ENCODE peak calls at places on chromosomes 12 and 14, in seven cellular contexts. One of them, this sample, is unnamed.

GRCh38 chr14:91115986-91116385 is 2.1 kb downstream of the DGLUCY start:
- DNase-seq in activated CD8-positive, alpha-beta T cell treated with anti-CD3 and anti-CD28 coated beads, Interleukin-2, amount 10 ng/mL, durations not matched to agents 7 days and 5 days: no peak
- DNase-seq in stimulated activated CD4-positive, alpha-beta T cell treated with anti-CD3 and anti-CD28 coated beads, Interleukin-15, amount 100 ng/mL, for 1 hour: no peak
- DNase-seq in T-helper 1 cell: no peak
- DNase-seq in NCI-H1105: no peak
- DNase-seq in AG08395: no peak
- DNase-seq in NCI-H187: no peak
- DNase-seq in this sample: no peak

GRCh38 chr12:6057693-6058092 is 66.8 kb downstream of the VWF start:
- DNase-seq in activated CD8-positive, alpha-beta T cell treated with anti-CD3 and anti-CD28 coated beads, Interleukin-2, amount 10 ng/mL, durations not matched to agents 7 days and 5 days: no peak
- DNase-seq in stimulated activated CD4-positive, alpha-beta T cell treated with anti-CD3 and anti-CD28 coated beads, Interleukin-15, amount 100 ng/mL, for 1 hour: no peak
- DNase-seq in T-helper 1 cell: no peak
- DNase-seq in NCI-H1105: no peak
- DNase-seq in AG08395: no peak
- DNase-seq in NCI-H187: no peak
- DNase-seq in this sample: no peak

GRCh38 chr14:100587763-100588411 is 670 bp upstream of the BEGAIN start:
- DNase-seq in activated CD8-positive, alpha-beta T cell treated with anti-CD3 and anti-CD28 coated beads, Interleukin-2, amount 10 ng/mL, durations not matched to agents 7 days and 5 days: no peak
- DNase-seq in stimulated activated CD4-positive, alpha-beta T cell treated with anti-CD3 and anti-CD28 coated beads, Interleukin-15, amount 100 ng/mL, for 1 hour: no peak
- DNase-seq in T-helper 1 cell: no peak
- DNase-seq in NCI-H1105: no peak
- DNase-seq in AG08395: no peak
- DNase-seq in NCI-H187: no peak
- DNase-seq in this sample: peak

GRCh38 chr12:32874083-32874482 is 22.5 kb downstream of the PKP2 start:
- DNase-seq in activated CD8-positive, alpha-beta T cell treated with anti-CD3 and anti-CD28 coated beads, Interleukin-2, amount 10 ng/mL, durations not matched to agents 7 days and 5 days: no peak
- DNase-seq in stimulated activated CD4-positive, alpha-beta T cell treated with anti-CD3 and anti-CD28 coated beads, Interleukin-15, amount 100 ng/mL, for 1 hour: no peak
- DNase-seq in T-helper 1 cell: no peak
- DNase-seq in NCI-H1105: no peak
- DNase-seq in AG08395: no peak
- DNase-seq in NCI-H187: no peak
- DNase-seq in this sample: no peak

GRCh38 chr12:118714051-118714460 is 267.3 kb upstream of the SRRM4 start:
- DNase-seq in activated CD8-positive, alpha-beta T cell treated with anti-CD3 and anti-CD28 coated beads, Interleukin-2, amount 10 ng/mL, durations not matched to agents 7 days and 5 days: peak
- DNase-seq in stimulated activated CD4-positive, alpha-beta T cell treated with anti-CD3 and anti-CD28 coated beads, Interleukin-15, amount 100 ng/mL, for 1 hour: no peak
- DNase-seq in T-helper 1 cell: no peak
- DNase-seq in NCI-H1105: peak
- DNase-seq in AG08395: no peak
- DNase-seq in NCI-H187: peak
- DNase-seq in this sample: no peak

GRCh38 chr14:95320076-95320895 is 578 bp upstream of the CLMN start:
- DNase-seq in activated CD8-positive, alpha-beta T cell treated with anti-CD3 and anti-CD28 coated beads, Interleukin-2, amount 10 ng/mL, durations not matched to agents 7 days and 5 days: no peak
- DNase-seq in stimulated activated CD4-positive, alpha-beta T cell treated with anti-CD3 and anti-CD28 coated beads, Interleukin-15, amount 100 ng/mL, for 1 hour: no peak
- DNase-seq in T-helper 1 cell: no peak
- DNase-seq in NCI-H1105: no peak
- DNase-seq in AG08395: no peak
- DNase-seq in NCI-H187: no peak
- DNase-seq in this sample: no peak

GRCh38 chr14:54132485-54132884 is 175.9 kb upstream of the BMP4 start:
- DNase-seq in activated CD8-positive, alpha-beta T cell treated with anti-CD3 and anti-CD28 coated beads, Interleukin-2, amount 10 ng/mL, durations not matched to agents 7 days and 5 days: no peak
- DNase-seq in stimulated activated CD4-positive, alpha-beta T cell treated with anti-CD3 and anti-CD28 coated beads, Interleukin-15, amount 100 ng/mL, for 1 hour: no peak
- DNase-seq in T-helper 1 cell: no peak
- DNase-seq in NCI-H1105: no peak
- DNase-seq in AG08395: no peak
- DNase-seq in NCI-H187: no peak
- DNase-seq in this sample: no peak

GRCh38 chr14:22715186-22715812 is 51.2 kb upstream of the OXA1L start:
- DNase-seq in activated CD8-positive, alpha-beta T cell treated with anti-CD3 and anti-CD28 coated beads, Interleukin-2, amount 10 ng/mL, durations not matched to agents 7 days and 5 days: no peak
- DNase-seq in stimulated activated CD4-positive, alpha-beta T cell treated with anti-CD3 and anti-CD28 coated beads, Interleukin-15, amount 100 ng/mL, for 1 hour: no peak
- DNase-seq in T-helper 1 cell: no peak
- DNase-seq in NCI-H1105: no peak
- DNase-seq in AG08395: no peak
- DNase-seq in NCI-H187: no peak
- DNase-seq in this sample: no peak

GRCh38 chr14:36315159-36315853 is 5.1 kb downstream of the MBIP start:
- DNase-seq in activated CD8-positive, alpha-beta T cell treated with anti-CD3 and anti-CD28 coated beads, Interleukin-2, amount 10 ng/mL, durations not matched to agents 7 days and 5 days: no peak
- DNase-seq in stimulated activated CD4-positive, alpha-beta T cell treated with anti-CD3 and anti-CD28 coated beads, Interleukin-15, amount 100 ng/mL, for 1 hour: no peak
- DNase-seq in T-helper 1 cell: no peak
- DNase-seq in NCI-H1105: no peak
- DNase-seq in AG08395: no peak
- DNase-seq in NCI-H187: peak
- DNase-seq in this sample: no peak

GRCh38 chr12:47391566-47391965 is 311.8 kb upstream of the AMIGO2 start:
- DNase-seq in activated CD8-positive, alpha-beta T cell treated with anti-CD3 and anti-CD28 coated beads, Interleukin-2, amount 10 ng/mL, durations not matched to agents 7 days and 5 days: peak
- DNase-seq in stimulated activated CD4-positive, alpha-beta T cell treated with anti-CD3 and anti-CD28 coated beads, Interleukin-15, amount 100 ng/mL, for 1 hour: no peak
- DNase-seq in T-helper 1 cell: peak
- DNase-seq in NCI-H1105: no peak
- DNase-seq in AG08395: no peak
- DNase-seq in NCI-H187: no peak
- DNase-seq in this sample: no peak

GRCh38 chr14:52124791-52125661 is 56.2 kb upstream of the NID2 start:
- DNase-seq in activated CD8-positive, alpha-beta T cell treated with anti-CD3 and anti-CD28 coated beads, Interleukin-2, amount 10 ng/mL, durations not matched to agents 7 days and 5 days: no peak
- DNase-seq in stimulated activated CD4-positive, alpha-beta T cell treated with anti-CD3 and anti-CD28 coated beads, Interleukin-15, amount 100 ng/mL, for 1 hour: no peak
- DNase-seq in T-helper 1 cell: no peak
- DNase-seq in NCI-H1105: no peak
- DNase-seq in AG08395: peak
- DNase-seq in NCI-H187: peak
- DNase-seq in this sample: no peak

GRCh38 chr12:62158416-62159360 is 101.5 kb upstream of the USP15 start:
- DNase-seq in activated CD8-positive, alpha-beta T cell treated with anti-CD3 and anti-CD28 coated beads, Interleukin-2, amount 10 ng/mL, durations not matched to agents 7 days and 5 days: no peak
- DNase-seq in stimulated activated CD4-positive, alpha-beta T cell treated with anti-CD3 and anti-CD28 coated beads, Interleukin-15, amount 100 ng/mL, for 1 hour: no peak
- DNase-seq in T-helper 1 cell: no peak
- DNase-seq in NCI-H1105: no peak
- DNase-seq in AG08395: no peak
- DNase-seq in NCI-H187: no peak
- DNase-seq in this sample: no peak

GRCh38 chr14:38848243-38848642 is 254.8 kb downstream of the SEC23A start:
- DNase-seq in activated CD8-positive, alpha-beta T cell treated with anti-CD3 and anti-CD28 coated beads, Interleukin-2, amount 10 ng/mL, durations not matched to agents 7 days and 5 days: no peak
- DNase-seq in stimulated activated CD4-positive, alpha-beta T cell treated with anti-CD3 and anti-CD28 coated beads, Interleukin-15, amount 100 ng/mL, for 1 hour: no peak
- DNase-seq in T-helper 1 cell: no peak
- DNase-seq in NCI-H1105: no peak
- DNase-seq in AG08395: no peak
- DNase-seq in NCI-H187: no peak
- DNase-seq in this sample: no peak